ENCODE peak calls at places on chromosomes 5 and 9, in four cellular contexts. I, Q, R and S are unnamed samples. For H3K36me3, the result is how much of the 10 kb centered on the place peaks cover.

GRCh38 chr5:128213340-128213739 is 129.8 kb downstream of the SLC12A2 start:
- ATAC-seq in Q (peak), I (no peak), R (peak), S (no peak)

GRCh38 chr5:19695248-19695647 is 292.8 kb downstream of the CDH18 start:
- ATAC-seq in I (no peak), R (no peak), Q (no peak), S (no peak)

GRCh38 chr9:98057095-98057799 is 715 bp downstream of the NANS start:
- ATAC-seq in R (peak), I (no peak), Q (no peak), S (no peak)

GRCh38 chr5:91297994-91298393 is 85.1 kb downstream of the ARRDC3 start:
- ATAC-seq in R (no peak), I (no peak), Q (no peak), S (no peak)

GRCh38 chr9:69428017-69428785 is 103.2 kb downstream of the ENTREP1 start:
- ATAC-seq in Q (no peak), R (no peak), I (no peak), S (no peak)

GRCh38 chr9:133332381-133332730 is 3.6 kb downstream of the SURF6 start:
- ATAC-seq in I (no peak), Q (no peak), R (no peak), S (no peak)

GRCh38 chr9:133238851-133239532 is 29.9 kb upstream of the OBP2B start:
- ATAC-seq in Q (peak), R (peak), I (peak), S (peak)

GRCh38 chr9:114130624-114131277 is 24.6 kb upstream of the COL27A1 start:
- ATAC-seq in R (no peak), I (no peak), Q (no peak), S (no peak)

GRCh38 chr5:53362521-53362941 is 117.9 kb upstream of the FST start:
- ATAC-seq in R (no peak), Q (no peak), I (no peak), S (no peak)

GRCh38 chr5:1477341-1477740 is 32.1 kb upstream of the SLC6A3 start:
- ATAC-seq in Q (no peak), R (no peak), I (peak), S (peak)

GRCh38 chr5:80240368-80240986 is 15.4 kb downstream of the SERINC5 start:
- ATAC-seq in I (no peak), Q (no peak), R (no peak), S (no peak)

GRCh38 chr5:158020555-158021418 is 161.8 kb upstream of the CLINT1 start:
- ATAC-seq in R (peak), Q (no peak), I (no peak), S (no peak)

GRCh38 chr5:14105717-14106435 is 37.3 kb upstream of the TRIO start:
- ATAC-seq in Q (no peak), R (no peak), I (no peak), S (no peak)

GRCh38 chr9:115016369-115016768 is 86.0 kb upstream of the TNFSF8 start:
- ATAC-seq in Q (no peak), R (no peak), I (no peak), S (no peak)

GRCh38 chr9:110040788-110041187 is 167.2 kb downstream of the C9orf152 start:
- ATAC-seq in I (no peak), Q (peak), R (no peak), S (peak)

GRCh38 chr9:19975499-19975898 is 186.7 kb upstream of the SLC24A2 start:
- ATAC-seq in R (no peak), Q (no peak), I (no peak), S (no peak)

GRCh38 chr5:169635933-169636332 is 1.1 kb upstream of the DOCK2 start:
- ATAC-seq in R (no peak), Q (no peak), I (no peak), S (no peak)

GRCh38 chr5:76622973-76623596 is at the start of gene F2RL2:
- ATAC-seq in I (no peak), Q (no peak), R (peak), S (peak)

GRCh38 chr5:160837749-160838593 is 14.0 kb downstream of the ATP10B start:
- ATAC-seq in Q (no peak), I (no peak), R (no peak), S (no peak)

GRCh38 chr9:68672215-68672614 is 32.8 kb upstream of the PIP5K1B start:
- ATAC-seq in R (no peak), Q (no peak), I (no peak), S (no peak)

GRCh38 chr5:177361418-177362101 is 3.8 kb downstream of the RGS14 start:
- ATAC-seq in I (no peak), R (no peak), Q (peak), S (no peak)

GRCh38 chr9:33934188-33934878 is 114.4 kb downstream of the UBAP2 start:
- ATAC-seq in R (no peak), I (no peak), Q (peak), S (no peak)

GRCh38 chr9:120927125-120928014 is 774 bp upstream of the TRAF1 start:
- ATAC-seq in R (no peak), I (no peak), Q (no peak), S (no peak)

GRCh38 chr9:131719262-131719908 is 20.5 kb downstream of the RAPGEF1 start:
- ATAC-seq in Q (no peak), I (no peak), R (no peak), S (no peak)

GRCh38 chr5:57735754-57736153 is 253.1 kb upstream of the ACTBL2 start:
- ATAC-seq in I (no peak), R (no peak), Q (no peak), S (peak)

GRCh38 chr5:158069838-158070237 is 210.9 kb upstream of the CLINT1 start:
- ATAC-seq in I (no peak), R (no peak), Q (no peak), S (no peak)

GRCh38 chr9:87684627-87685204 is 41.2 kb upstream of the CTSL start:
- ATAC-seq in R (peak), Q (peak), I (no peak), S (no peak)

GRCh38 chr9:99118782-99119466 is 14.0 kb downstream of the TGFBR1 start:
- ATAC-seq in I (peak), R (no peak), Q (no peak), S (no peak)
- TF ChIP-seq POLR2AphosphoS5 in I (no peak), R (no peak), Q (no peak), S (no peak)

DNA sequence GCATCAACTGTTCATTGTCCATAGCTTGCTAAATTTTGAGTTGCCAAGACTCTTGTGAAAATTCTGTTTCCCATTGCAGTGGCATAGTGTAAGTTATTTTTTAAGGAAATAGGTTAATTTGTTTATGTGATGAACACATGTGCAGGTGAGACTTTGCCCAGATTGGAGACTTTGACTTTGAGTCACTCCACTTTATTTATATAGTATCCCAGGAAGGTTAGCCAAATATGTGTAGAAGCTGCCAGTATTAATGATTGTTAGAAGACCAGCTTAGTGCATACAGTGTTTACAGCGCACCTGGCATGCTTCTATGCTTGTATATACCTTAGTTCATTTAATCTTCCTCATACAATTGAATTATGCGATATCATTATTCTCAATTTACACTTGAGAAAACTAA is 51.0 kb downstream of the MTAP start:
- ATAC-seq in Q (peak), I (no peak), R (no peak), S (no peak)
- H3K36me3 ChIP-seq in Q (under half), I (under half), R (under half), S (under half)

GRCh38 chr5:43006411-43007202 is 33.5 kb downstream of the ANXA2R start:
- ATAC-seq in R (no peak), I (no peak), Q (no peak), S (no peak)

GRCh38 chr5:43010956-43011355 is 29.2 kb downstream of the ANXA2R start:
- ATAC-seq in Q (no peak), R (no peak), I (no peak), S (no peak)

GRCh38 chr5:43007911-43008368 is 32.2 kb downstream of the ANXA2R start:
- ATAC-seq in I (peak), Q (peak), R (peak), S (peak)

GRCh38 chr5:43007246-43007910 is 32.7 kb downstream of the ANXA2R start:
- ATAC-seq in I (peak), R (peak), Q (peak), S (peak)

DNA sequence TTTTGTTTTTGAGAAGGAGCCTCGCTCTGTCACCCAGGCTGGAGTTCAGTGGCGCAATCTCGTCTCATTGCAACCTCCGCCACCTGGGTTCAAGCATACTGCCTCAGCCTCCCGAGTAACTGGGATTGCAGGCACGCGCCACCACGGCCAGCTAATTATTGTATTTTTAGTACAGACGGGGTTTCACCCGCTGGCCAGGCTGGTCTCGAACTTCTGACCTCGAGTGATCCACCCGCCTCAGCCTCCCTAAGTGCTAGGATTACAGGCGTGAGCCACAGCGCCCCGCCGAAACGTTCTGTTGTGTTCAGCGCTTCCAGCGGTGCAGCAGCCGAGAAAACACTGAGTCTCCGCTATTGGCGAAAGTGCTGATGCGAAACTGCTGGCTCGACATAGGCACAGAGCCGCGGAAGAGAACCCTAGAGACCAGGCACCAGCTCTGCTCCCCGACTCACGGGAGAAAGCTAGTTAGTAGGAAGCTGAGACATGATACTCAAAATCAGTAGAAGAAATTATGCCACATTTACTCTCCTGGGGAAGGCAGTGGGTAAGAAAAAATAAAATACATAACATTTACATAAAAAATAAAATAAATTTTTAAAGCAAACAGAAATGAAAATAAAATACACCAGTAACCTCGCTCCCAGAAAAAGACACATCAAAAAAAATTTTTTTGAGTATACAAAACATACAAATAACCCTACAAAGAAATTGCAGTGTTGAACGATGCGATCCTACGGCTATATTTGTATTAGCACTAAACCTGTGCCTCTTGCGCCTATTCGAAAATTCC is 31.6 kb downstream of the ANXA2R start:
- ATAC-seq in R (peak), Q (peak), I (peak), S (peak)
- TF ChIP-seq EP300 in R (peak), Q (no peak), I (no peak), S (no peak)

DNA sequence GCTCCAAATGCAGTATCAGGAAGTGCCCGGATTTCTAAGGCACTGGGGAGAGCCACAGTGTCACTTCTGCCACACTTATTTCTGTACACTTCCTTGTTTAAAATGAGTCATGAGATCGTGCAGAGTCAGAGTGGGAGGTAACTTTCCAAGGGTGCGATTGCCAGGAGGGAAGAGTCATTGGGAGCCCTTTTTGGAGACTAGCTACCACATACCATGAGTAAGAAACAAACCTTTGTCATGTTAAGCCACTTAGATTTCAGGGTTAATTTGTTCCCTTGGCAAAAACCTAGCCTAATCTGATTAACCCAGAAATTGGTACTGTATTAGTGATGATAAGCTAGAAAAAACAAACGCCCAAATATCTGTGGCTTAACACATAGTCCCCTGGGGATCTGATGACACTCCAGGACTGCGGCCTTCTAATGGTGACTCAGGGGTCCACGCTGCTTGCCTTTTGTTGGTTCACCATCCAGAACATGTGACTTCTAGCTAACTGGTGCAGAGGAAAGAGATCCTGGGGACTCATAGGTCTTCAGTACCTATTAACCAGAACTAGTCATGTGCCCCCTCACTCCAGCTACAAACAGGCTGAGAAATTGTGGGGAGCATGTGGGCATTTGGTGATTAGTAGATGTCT is 48.6 kb upstream of the TLE1 start:
- ATAC-seq in Q (no peak), R (no peak), I (peak), S (no peak)
- TF ChIP-seq POLR2AphosphoS5 in Q (no peak), R (no peak), I (no peak), S (no peak)

GRCh38 chr9:92645041-92645440 is 24.9 kb downstream of the IPPK start:
- ATAC-seq in I (no peak), R (no peak), Q (no peak), S (no peak)
- H3K36me3 ChIP-seq in I (half or more), R (half or more), Q (half or more), S (half or more)

GRCh38 chr9:127415657-127416056 is 8.5 kb upstream of the ZNF79 start:
- ATAC-seq in Q (no peak), R (no peak), I (no peak), S (no peak)
- TF ChIP-seq EP300 in Q (no peak), R (no peak), I (no peak), S (no peak)

DNA sequence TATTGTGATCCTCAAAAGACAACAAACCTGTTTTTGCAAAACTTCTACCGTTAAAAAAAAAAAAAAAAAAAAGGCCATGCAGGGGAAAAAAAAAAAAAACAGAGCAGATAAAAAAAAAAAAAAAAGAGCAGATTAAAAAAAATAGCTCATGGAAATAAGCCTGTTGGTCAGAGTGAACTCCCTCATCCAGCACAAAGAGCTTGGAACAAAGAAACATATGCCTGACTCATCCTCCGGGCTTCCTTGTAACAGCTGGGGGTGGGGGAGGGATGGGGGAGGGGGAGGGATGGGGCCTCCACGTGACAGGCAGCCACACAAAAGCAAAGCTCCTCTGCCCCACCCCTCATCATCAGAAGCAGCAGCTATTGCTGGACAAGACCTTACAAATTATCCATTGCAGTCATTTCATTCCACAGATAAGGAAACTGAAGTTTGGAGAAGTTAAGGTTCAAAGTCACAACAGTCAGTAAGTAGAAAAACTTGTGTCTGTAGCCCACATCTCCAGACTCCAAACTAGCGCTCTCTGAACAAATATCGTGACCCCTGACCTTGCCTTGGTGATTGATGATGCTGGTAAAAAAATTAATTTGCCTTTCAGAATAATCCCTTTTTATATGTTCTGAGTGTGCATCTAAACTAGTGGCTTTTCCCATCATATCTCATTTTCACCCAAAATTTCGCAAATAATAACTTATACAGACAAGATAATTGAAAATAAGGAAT is 38.9 kb downstream of the SLC35D2 start:
- ATAC-seq in I (peak), R (peak), Q (no peak), S (peak)
- TF ChIP-seq POLR2AphosphoS5 in I (no peak), R (no peak), Q (no peak), S (no peak)

DNA sequence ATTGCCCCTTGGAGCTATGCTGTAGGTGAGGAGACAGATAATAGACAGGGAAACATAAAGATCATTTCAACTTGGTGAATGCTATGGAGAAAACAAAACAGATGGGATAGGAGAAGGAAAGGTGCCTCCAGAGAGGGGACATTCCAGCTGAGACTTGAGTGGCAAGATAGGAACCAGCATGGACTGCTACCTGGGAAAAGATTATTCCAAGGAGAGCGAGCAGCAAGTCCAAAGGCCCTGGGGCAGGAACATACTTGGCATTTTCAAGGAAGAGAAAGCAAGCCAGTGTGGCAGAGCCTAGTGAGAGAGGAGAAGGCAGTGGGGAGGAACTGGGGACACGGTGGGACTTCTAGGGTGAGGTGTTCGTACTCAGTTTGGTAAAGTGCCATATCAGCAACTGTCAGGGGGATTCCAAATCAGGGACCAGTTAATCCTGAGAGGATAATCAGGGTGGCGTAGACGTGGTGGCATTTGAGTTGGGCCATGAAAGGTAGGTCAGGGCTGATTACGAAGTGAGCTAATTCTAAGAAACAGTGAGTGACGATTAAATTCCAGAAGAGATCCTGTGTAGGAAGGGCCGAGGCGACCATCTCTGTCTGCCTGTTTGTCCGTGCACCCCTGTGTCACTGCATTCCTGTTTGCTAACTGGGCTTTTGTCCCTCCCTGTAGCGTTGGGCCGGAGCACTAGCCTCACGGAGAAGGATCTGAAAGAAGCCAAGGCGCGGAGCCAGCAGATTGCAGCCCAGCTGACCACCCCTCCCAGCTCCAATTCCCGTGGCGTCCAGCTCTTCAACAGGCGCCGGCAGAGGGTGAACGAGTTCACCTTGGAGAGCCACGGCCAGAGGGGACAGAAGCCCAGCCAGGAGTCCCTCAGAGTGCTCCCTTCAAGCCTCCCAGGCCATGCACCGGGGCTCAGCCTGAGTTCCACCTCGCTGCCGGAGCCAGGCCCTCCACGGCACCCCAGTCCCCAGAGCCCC is 7.1 kb downstream of the SYNPO start:
- ATAC-seq in I (peak), Q (no peak), R (peak), S (peak)
- H3K36me3 ChIP-seq in I (under half), Q (under half), R (under half), S (under half)